ENCODE peak calls at places on chromosomes 3 and 15, in five cellular contexts. N is adrenal gland, R is lower leg skin, X is body of pancreas, H is erythroblast. O is an unnamed sample.

GRCh38 chr15:55823191-55823670 is 80.3 kb upstream of the PRTG start:
- DNase-seq in X (no peak), H (no peak), N (no peak), R (no peak), O (no peak)

GRCh38 chr3:186258968-186259367 is 103.1 kb downstream of the DGKG start:
- DNase-seq in H (no peak), X (no peak), N (no peak), R (no peak), O (no peak)

GRCh38 chr3:149401926-149402310 is 24.5 kb upstream of the TM4SF1 start:
- DNase-seq in X (no peak), R (no peak), H (no peak), N (no peak), O (no peak)

GRCh38 chr3:193563999-193564398 is 9.3 kb upstream of the ATP13A4 start:
- DNase-seq in H (no peak), R (no peak), X (peak), N (peak), O (peak)

GRCh38 chr3:15800327-15800726 is 2.5 kb upstream of the ANKRD28 start:
- DNase-seq in H (no peak), X (no peak), R (no peak), N (no peak), O (no peak)

GRCh38 chr3:151709847-151710246 is 23.9 kb upstream of the AADACL2 start:
- DNase-seq in R (no peak), X (no peak), N (no peak), H (no peak), O (no peak)

GRCh38 chr15:38699633-38700230 is 135.1 kb upstream of the RASGRP1 start:
- DNase-seq in X (peak), N (peak), H (peak), R (peak), O (peak)

GRCh38 chr15:64249406-64249805 is 86.6 kb upstream of the PPIB start:
- DNase-seq in H (no peak), X (no peak), N (no peak), R (no peak), O (no peak)

GRCh38 chr15:83053151-83053550 is 13.9 kb downstream of the BTBD1 start:
- DNase-seq in R (no peak), X (no peak), N (no peak), H (no peak), O (peak)

DNA sequence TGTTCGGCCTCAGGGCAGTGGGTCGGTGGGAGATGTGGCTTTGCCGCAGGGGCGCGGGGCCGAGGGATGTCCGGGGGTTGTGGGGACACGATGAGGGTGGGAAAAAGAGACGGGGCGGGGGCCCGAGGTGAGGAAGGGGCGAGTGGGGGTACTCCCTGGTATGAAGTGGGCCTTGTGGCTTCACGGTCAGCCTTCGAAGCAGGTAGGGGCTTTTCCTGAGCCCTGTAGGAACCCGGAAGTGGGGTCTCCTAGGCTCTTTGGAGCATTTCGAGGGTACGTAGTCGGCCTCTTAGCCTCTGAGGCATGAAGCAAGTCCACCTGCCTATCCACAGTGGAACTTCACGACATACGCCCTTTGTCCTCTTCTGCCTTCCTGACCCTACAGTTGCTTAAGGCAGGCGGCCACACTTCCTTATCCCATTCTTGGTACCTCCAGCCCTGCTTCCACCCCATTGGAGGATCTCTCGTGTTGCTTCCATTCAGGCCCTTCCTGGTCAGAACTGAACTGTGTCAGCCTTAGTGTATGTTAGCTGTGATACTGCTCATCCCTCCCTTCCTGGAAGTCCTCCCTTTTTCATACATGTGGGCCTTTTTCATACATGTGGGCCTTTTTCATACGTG is 389 bp downstream of the ARPC4 start:
- DNase-seq in X (no peak), R (peak), N (no peak), H (peak), O (no peak)
- TF ChIP-seq POLR2A in X (no peak), R (no peak), N (no peak), H (peak), O (no peak)

GRCh38 chr3:12831582-12831866 is 9.8 kb downstream of the RPL32 start:
- DNase-seq in R (no peak), H (no peak), X (no peak), N (no peak), O (no peak)

GRCh38 chr3:12832350-12833225 is 8.8 kb downstream of the RPL32 start:
- DNase-seq in N (no peak), R (no peak), H (no peak), X (no peak), O (no peak)

GRCh38 chr3:12830785-12831581 is 10.4 kb downstream of the RPL32 start:
- DNase-seq in X (no peak), N (no peak), H (no peak), R (no peak), O (no peak)

GRCh38 chr3:12835005-12835665 is 6.2 kb downstream of the RPL32 start:
- DNase-seq in N (no peak), X (no peak), R (no peak), H (no peak), O (no peak)

GRCh38 chr3:12833226-12834161 is 7.9 kb downstream of the RPL32 start:
- DNase-seq in N (no peak), X (no peak), H (no peak), R (no peak), O (no peak)
- TF ChIP-seq POLR2A in N (no peak), X (no peak), H (peak), R (no peak), O (no peak)

GRCh38 chr15:67528536-67528935 is 7.6 kb downstream of the C15orf61 start:
- DNase-seq in H (no peak), X (no peak), N (no peak), R (no peak), O (no peak)
- TF ChIP-seq POLR2A in H (no peak), X (no peak), N (no peak), R (no peak), O (no peak)

GRCh38 chr15:85691350-85692240 is 103.1 kb downstream of the KLHL25 start:
- DNase-seq in X (no peak), N (no peak), R (no peak), H (no peak), O (no peak)

GRCh38 chr15:85687329-85687728 is 107.4 kb downstream of the KLHL25 start:
- DNase-seq in X (no peak), R (no peak), N (no peak), H (no peak), O (no peak)

GRCh38 chr15:85690546-85691226 is 104.0 kb downstream of the KLHL25 start:
- DNase-seq in R (no peak), H (peak), X (no peak), N (no peak), O (no peak)

GRCh38 chr15:85688703-85689102 is 106.0 kb downstream of the KLHL25 start:
- DNase-seq in N (no peak), X (no peak), H (no peak), R (no peak), O (no peak)

GRCh38 chr15:85689729-85690128 is 105.0 kb downstream of the KLHL25 start:
- DNase-seq in X (no peak), N (no peak), H (peak), R (no peak), O (no peak)
- TF ChIP-seq POLR2A in X (peak), N (no peak), H (peak), R (no peak), O (no peak)

DNA sequence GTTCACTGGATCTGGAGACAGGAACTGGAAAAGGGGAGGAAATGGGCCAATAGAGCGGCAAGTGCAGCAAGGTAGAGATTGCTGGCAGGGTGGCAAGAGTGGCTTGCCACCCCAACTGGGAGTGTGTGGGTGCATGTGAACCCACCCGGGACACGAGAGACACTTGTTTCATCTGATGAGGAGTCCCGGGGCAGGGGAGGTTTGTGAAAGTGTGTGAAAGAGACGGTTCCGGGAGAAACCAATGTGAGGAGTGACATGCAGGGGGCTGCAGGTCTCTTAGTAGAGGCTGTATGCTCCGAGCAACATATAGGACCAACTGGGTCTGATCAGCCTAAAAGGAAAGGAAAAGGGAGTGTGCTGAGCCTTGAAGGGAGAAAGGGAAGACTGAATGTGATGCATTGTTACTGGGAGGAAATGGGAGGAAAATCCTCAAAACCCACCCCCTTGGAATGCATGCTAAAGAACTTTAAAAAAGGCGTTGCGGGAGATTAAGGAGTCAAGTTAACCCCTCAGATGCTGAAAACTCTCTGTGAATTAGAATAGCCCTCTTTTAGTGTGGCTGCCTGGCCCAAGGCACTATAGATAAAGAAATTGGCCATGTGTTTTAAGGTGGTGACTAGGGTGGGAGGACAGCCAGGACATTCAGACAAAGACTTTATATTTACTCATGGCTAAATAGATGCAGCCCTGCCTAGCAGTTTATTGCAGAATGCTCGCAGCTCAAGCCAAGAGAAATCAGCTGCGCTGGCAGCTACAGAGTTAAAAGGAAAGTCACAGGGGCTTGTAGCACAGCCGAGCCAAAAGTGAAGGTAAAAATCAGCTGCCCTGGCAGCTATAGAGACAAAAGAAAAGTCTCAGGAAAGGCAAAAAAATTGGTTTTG is 9.1 kb upstream of the SLC9C1 start:
- DNase-seq in R (no peak), N (no peak), H (peak), X (no peak), O (no peak)
- TF ChIP-seq POLR2A in R (no peak), N (no peak), H (no peak), X (no peak), O (no peak)

DNA sequence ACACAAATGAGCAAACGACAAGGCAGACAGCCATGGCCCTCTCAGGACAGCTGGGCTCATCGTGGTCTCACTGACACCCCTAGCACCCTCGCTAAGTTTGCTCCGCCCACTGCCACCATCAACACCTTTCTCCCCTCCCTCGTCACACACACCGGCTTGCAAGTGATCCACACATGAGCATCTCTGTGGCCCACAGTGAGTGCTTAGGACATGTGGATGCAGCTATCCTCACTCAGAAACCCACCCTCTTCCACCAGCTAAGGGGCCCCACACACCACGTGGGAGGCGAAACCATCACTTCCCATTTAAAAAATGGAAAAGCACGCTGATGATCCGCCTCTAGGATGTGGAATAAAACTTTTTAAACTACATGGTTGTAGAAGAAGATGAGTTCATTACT is 105.6 kb downstream of the OCA2 start:
- DNase-seq in R (no peak), X (no peak), H (no peak), N (no peak), O (no peak)
- TF ChIP-seq POLR2A in R (no peak), X (no peak), H (no peak), N (no peak), O (no peak)

GRCh38 chr3:123201557-123202427 is at the start of gene SEC22A:
- DNase-seq in R (peak), X (peak), N (peak), H (peak), O (peak)
- TF ChIP-seq POLR2A in R (peak), X (peak), N (no peak), H (peak), O (peak)

DNA sequence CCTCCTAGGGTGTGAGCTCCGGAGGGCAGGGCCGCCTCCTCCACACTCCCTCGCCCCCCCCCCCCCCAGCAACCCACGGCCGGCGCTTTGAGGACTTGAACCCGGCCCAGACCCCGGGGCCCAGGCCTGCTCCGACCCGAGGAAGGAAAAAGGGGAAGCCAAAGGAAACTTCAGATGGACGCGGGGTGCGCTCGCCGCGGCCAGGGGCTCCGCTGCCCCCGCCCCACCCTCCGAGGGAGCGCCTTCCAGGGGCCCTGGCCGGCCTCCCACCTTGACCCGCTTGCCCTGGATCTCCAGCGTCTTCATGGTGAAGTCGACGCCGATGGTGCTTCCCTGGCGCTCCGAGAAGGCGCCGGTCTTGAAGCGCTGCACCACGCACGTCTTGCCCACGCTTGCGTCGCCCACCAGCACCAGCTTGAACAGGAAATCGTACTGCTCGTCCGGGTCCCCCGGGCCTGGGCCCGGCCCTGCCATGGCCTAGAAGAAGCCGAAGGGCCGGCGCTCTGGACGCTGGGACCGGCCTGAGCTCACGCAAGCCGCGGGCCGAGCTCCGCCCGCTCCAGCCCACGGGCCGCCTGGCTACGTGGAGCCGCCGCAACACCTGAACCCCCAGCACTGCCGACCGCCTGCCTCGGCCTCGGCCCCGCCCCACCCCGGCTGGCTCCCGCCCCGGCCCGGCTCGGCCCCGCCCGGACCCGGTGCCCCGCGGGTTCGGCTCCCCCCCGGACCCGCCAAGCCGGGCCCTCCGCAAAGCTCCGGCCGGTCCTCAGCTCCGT is 400 bp downstream of the RAB43 start:
- DNase-seq in X (no peak), N (no peak), R (no peak), H (peak), O (no peak)
- TF ChIP-seq POLR2A in X (no peak), N (no peak), R (no peak), H (no peak), O (no peak)